ENCODE peak calls at places on chromosomes 12 and 14, in four cellular contexts. A is AG04450; H is stimulated activated CD4-positive, alpha-beta T cell treated with anti-CD3 and anti-CD28 coated beads, Interleukin-2, amount 100 ng/mL, for 48 hours; X is T-helper 2 cell treated with Interferon-gamma antibody and Interleukin-4, amounts not matched to agents 5 μg/mL and 100 μg/mL, for 36 hours. M is an unnamed sample.

GRCh38 chr12:99413751-99414150 is 233.8 kb upstream of the GARIN6 start:
- DNase-seq in A (no peak), H (no peak), X (no peak), M (no peak)

GRCh38 chr12:17853054-17853453 is 236.9 kb downstream of the RERGL start:
- DNase-seq in A (no peak), H (no peak), X (no peak), M (no peak)

GRCh38 chr12:68461645-68462044 is 129.5 kb upstream of the MDM1 start:
- DNase-seq in A (no peak), H (no peak), X (no peak), M (no peak)

GRCh38 chr12:47095446-47096236 is 15.9 kb upstream of the AMIGO2 start:
- DNase-seq in A (peak), H (no peak), X (no peak), M (peak)

GRCh38 chr14:64702493-64703392 is 1.5 kb upstream of the PLEKHG3 start:
- DNase-seq in A (no peak), H (no peak), X (no peak), M (no peak)

GRCh38 chr12:5480218-5480952 is 48.5 kb downstream of the NTF3 start:
- DNase-seq in A (peak), H (no peak), X (no peak), M (peak)

GRCh38 chr14:75213172-75213571 is 36.8 kb upstream of the TMED10 start:
- DNase-seq in A (no peak), H (no peak), X (no peak), M (no peak)

GRCh38 chr14:93906341-93907329 is 20.5 kb upstream of the FAM181A start:
- DNase-seq in A (no peak), H (peak), X (peak), M (peak)

GRCh38 chr12:124109760-124110159 is 136.7 kb downstream of the ZNF664 start:
- DNase-seq in A (no peak), H (no peak), X (no peak), M (peak)

GRCh38 chr12:114686421-114687268 is 2.7 kb upstream of the TBX3 start:
- DNase-seq in A (no peak), H (no peak), X (no peak), M (no peak)

GRCh38 chr14:24430682-24431568 is 1.2 kb downstream of the KHNYN start:
- DNase-seq in A (no peak), H (peak), X (peak), M (peak)

GRCh38 chr12:113174461-113175384 is 10.6 kb downstream of the DDX54 start:
- DNase-seq in A (no peak), H (peak), X (peak), M (peak)

GRCh38 chr12:76259071-76259470 is 89.1 kb downstream of the BBS10 start:
- DNase-seq in A (no peak), H (no peak), X (no peak), M (peak)

GRCh38 chr14:53380508-53381225 is 227.5 kb upstream of the DDHD1 start:
- DNase-seq in A (no peak), H (no peak), X (no peak), M (no peak)

GRCh38 chr12:119183942-119184695 is 5.4 kb downstream of the HSPB8 start:
- DNase-seq in A (no peak), H (no peak), X (no peak), M (no peak)

GRCh38 chr12:7877421-7877820 is 4.7 kb upstream of the SLC2A14 start:
- DNase-seq in A (no peak), H (no peak), X (no peak), M (no peak)

M was measured in AG20443.